ENCODE peak calls at places on chromosomes 7 and 10, in five cellular contexts. X is kidney epithelial cell, B is Panc1, T is body of pancreas, Q is testis. A is an unnamed sample.

GRCh38 chr7:80230327-80230726 is 95.7 kb downstream of the GNAI1 start:
- DNase-seq in Q (no peak), X (no peak), B (no peak), T (no peak), A (no peak)

GRCh38 chr10:88565072-88565471 is 18.0 kb downstream of the RNLS start:
- DNase-seq in T (no peak), X (no peak), B (no peak), Q (no peak), A (no peak)

GRCh38 chr7:87628780-87629569 is 777 bp downstream of the RUNDC3B start:
- DNase-seq in X (peak; percentile 25), T (peak; percentile 29), B (no peak), Q (peak; percentile 59), A (no peak)

GRCh38 chr10:132231656-132232552 is 45.2 kb downstream of the DPYSL4 start:
- DNase-seq in Q (no peak), T (no peak), X (no peak), B (no peak), A (no peak)

GRCh38 chr7:151060113-151060415 is 675 bp downstream of the SLC4A2 start:
- DNase-seq in X (no peak), T (no peak), B (no peak), Q (no peak), A (no peak)

GRCh38 chr10:58994226-58995057 is 182.0 kb upstream of the PHYHIPL start:
- DNase-seq in T (no peak), Q (no peak), B (peak; percentile 28), X (no peak), A (no peak)

GRCh38 chr10:71905164-71905563 is 54.1 kb upstream of the PSAP start:
- DNase-seq in B (no peak), T (no peak), Q (no peak), X (no peak), A (no peak)

GRCh38 chr7:86559096-86559495 is 84.6 kb upstream of the GRM3 start:
- DNase-seq in X (no peak), B (no peak), T (no peak), Q (no peak), A (no peak)

GRCh38 chr10:29454250-29454649 is 165.4 kb downstream of the LYZL1 start:
- DNase-seq in B (no peak), T (no peak), Q (no peak), X (no peak), A (no peak)

GRCh38 chr7:129093867-129094456 is 39.1 kb upstream of the TNPO3 start:
- DNase-seq in B (no peak), T (no peak), X (no peak), Q (no peak), A (no peak)

GRCh38 chr7:34339061-34339526 is 318.9 kb upstream of the NPSR1 start:
- DNase-seq in T (no peak), B (no peak), Q (no peak), X (no peak), A (no peak)

GRCh38 chr7:111744501-111745155 is 182.3 kb upstream of the IMMP2L start:
- DNase-seq in T (no peak), X (no peak), Q (no peak), B (no peak), A (no peak)

GRCh38 chr7:8684426-8684825 is 251.0 kb downstream of the NXPH1 start:
- DNase-seq in Q (no peak), X (no peak), B (no peak), T (no peak), A (no peak)

GRCh38 chr10:110408203-110408871 is 89.4 kb upstream of the DUSP5 start:
- DNase-seq in Q (no peak), X (no peak), B (no peak), T (no peak), A (no peak)

GRCh38 chr7:82740246-82740848 is 296.8 kb upstream of the CACNA2D1 start:
- DNase-seq in B (peak; percentile 15), T (peak; percentile 27), X (no peak), Q (peak; percentile 77), A (no peak)

GRCh38 chr7:47758546-47758945 is 176.6 kb upstream of the TNS3 start:
- DNase-seq in Q (no peak), X (no peak), T (no peak), B (no peak), A (no peak)

GRCh38 chr7:82230826-82231581 is 212.6 kb downstream of the CACNA2D1 start:
- DNase-seq in Q (no peak), B (no peak), T (no peak), X (no peak), A (no peak)

GRCh38 chr7:348962-349755 is 59.2 kb downstream of the FOXL3 start:
- DNase-seq in Q (no peak), T (no peak), X (no peak), B (no peak), A (no peak)
- TF ChIP-seq CTCF in Q (no peak), T (no peak), X (no peak), B (no peak), A (no peak)

DNA sequence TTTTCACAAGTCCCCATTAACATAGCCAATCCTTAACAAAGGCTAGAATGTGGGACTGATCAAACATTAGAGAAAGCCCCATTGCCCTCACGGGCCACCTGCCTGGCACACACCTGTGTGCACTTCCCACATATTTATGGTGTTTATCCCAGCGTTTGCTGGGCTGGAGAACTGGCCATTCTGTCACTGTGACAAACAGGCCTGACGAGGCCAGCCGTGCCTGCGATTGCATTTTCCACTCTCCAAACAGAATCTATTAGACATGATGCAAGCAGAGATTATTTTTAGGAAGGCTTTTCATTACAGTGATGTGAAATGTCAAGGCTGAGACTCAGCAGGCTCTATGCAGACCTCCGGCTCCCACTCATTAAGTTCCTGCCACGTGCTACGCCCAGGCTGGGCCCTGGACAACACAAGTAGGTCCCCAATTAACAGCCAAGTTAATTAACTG is 20.4 kb downstream of the PTPRN2 start:
- DNase-seq in B (no peak), X (no peak), T (peak; percentile 68), Q (no peak), A (no peak)
- H3K27me3 ChIP-seq in B (peaks cover 7% of the 10 kb centered on the region), X (peaks cover 18% of the 10 kb centered on the region), T (no peaks in the 10 kb centered on the region), Q (no peaks in the 10 kb centered on the region), A (no peaks in the 10 kb centered on the region)

GRCh38 chr10:7298495-7298894 is 112.3 kb downstream of the SFMBT2 start:
- DNase-seq in B (no peak), T (no peak), Q (no peak), X (no peak), A (no peak)

GRCh38 chr10:7302393-7303054 is 108.3 kb downstream of the SFMBT2 start:
- DNase-seq in Q (no peak), B (no peak), X (peak; percentile 7), T (no peak), A (no peak)

GRCh38 chr10:7303067-7303629 is 107.7 kb downstream of the SFMBT2 start:
- DNase-seq in T (no peak), B (no peak), X (no peak), Q (no peak), A (no peak)

GRCh38 chr10:7300327-7300726 is 110.5 kb downstream of the SFMBT2 start:
- DNase-seq in T (no peak), X (peak; percentile 42), Q (no peak), B (no peak), A (no peak)

DNA sequence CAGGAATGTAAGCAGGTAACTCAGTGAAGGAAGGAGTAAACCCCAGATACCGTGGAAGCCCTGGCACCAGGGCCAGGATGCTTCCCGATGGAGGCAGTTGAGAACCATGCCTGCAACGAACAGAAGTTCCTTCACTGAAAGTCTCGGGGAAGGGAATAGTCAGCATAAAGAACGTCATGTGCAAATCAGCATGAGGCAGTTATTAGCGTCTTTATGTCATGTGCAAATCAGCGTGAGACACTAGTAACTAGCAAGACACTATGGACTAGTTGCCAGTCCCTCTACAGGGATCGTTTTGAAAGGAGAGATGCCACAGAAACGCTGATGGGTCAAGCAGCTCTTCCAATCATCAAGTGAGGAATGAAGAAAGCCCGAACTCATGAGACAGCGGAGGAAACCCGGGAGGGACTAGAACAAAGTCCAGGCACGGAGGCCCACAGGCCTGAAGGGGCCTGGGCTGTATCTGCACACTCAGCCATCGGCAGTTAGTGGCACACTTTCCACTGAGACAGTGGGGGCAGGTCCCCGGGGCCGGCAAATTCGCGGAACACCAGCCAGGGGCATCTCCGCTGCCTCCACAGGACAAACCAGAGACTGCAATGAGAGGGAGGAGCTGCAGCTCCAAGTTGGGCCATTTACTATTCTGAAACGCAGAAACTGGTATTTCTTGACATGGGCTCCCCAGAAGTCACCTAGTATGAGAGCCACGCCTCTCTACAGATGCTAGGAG is 109.6 kb downstream of the SFMBT2 start:
- DNase-seq in X (no peak), T (no peak), B (no peak), Q (no peak), A (no peak)
- TF ChIP-seq CTCF in X (no peak), T (no peak), B (peak; percentile 27), Q (no peak), A (no peak)

GRCh38 chr10:93850484-93851015 is 43.2 kb upstream of the SLC35G1 start:
- DNase-seq in T (no peak), X (no peak), B (no peak), Q (no peak), A (no peak)
- H3K27me3 ChIP-seq in T (no peaks in the 10 kb centered on the region), X (no peaks in the 10 kb centered on the region), B (peaks cover 5% of the 10 kb centered on the region), Q (no peaks in the 10 kb centered on the region), A (peaks cover 16% of the 10 kb centered on the region)

GRCh38 chr10:86523348-86523747 is 1.8 kb upstream of the WAPL start:
- DNase-seq in B (no peak), T (no peak), Q (peak; percentile 37), X (no peak), A (no peak)
- TF ChIP-seq CTCF in B (no peak), T (no peak), Q (no peak), X (peak; percentile 35), A (peak; percentile 40)

GRCh38 chr7:131897790-131898165 is 341.4 kb upstream of the PODXL start:
- DNase-seq in T (no peak), Q (no peak), X (no peak), B (no peak), A (no peak)

GRCh38 chr7:131898418-131898817 is 342.0 kb upstream of the PODXL start:
- DNase-seq in Q (no peak), B (no peak), X (no peak), T (no peak), A (no peak)

GRCh38 chr7:131903315-131903714 is 346.9 kb upstream of the PODXL start:
- DNase-seq in T (no peak), X (no peak), B (no peak), Q (no peak), A (no peak)

GRCh38 chr7:131899271-131900030 is 343.0 kb upstream of the PODXL start:
- DNase-seq in Q (no peak), X (no peak), B (no peak), T (no peak), A (no peak)

GRCh38 chr7:131900785-131901287 is 344.4 kb upstream of the PODXL start:
- DNase-seq in T (peak; percentile 21), X (no peak), Q (no peak), B (no peak), A (no peak)
- H3K27me3 ChIP-seq in T (no peaks in the 10 kb centered on the region), X (peaks cover 4% of the 10 kb centered on the region), Q (no peaks in the 10 kb centered on the region), B (no peaks in the 10 kb centered on the region), A (no peaks in the 10 kb centered on the region)

DNA sequence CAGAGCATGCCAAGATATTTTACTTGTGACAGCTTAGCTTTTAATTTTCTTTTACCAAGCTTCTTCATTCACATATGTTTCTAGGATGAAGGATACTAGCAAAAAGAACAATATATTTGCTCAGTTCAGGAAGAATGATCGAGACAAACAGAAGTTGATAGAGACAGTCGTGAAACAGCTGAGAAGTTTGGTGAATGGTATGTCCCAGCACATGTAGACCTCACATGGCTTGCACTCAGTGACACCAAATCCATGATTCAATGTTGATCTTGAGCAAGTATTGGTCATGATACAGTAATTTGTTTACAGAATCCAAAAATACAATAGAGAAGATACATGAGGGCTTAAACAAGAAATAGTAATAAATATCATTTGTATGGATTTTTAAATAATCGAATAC is 2.5 kb upstream of the CYP26C1 start:
- DNase-seq in B (peak; percentile 61), Q (no peak), T (no peak), X (no peak), A (no peak)
- TF ChIP-seq CTCF in B (no peak), Q (no peak), T (no peak), X (no peak), A (no peak)